ENCODE peak calls at places on chromosomes 5 and 9, in seven cellular contexts. One of them, this sample, is unnamed.

GRCh38 chr9:125613156-125613555 is 93.9 kb downstream of the MAPKAP1 start:
- DNase-seq in breast epithelium: no peak
- DNase-seq in A549: no peak
- DNase-seq in heart left ventricle: no peak
- DNase-seq in endothelial cell of umbilical vein: peak
- DNase-seq in lower leg skin: no peak
- DNase-seq in IMR-90: no peak
- DNase-seq in this sample: no peak

GRCh38 chr9:76181020-76181641 is 213.1 kb downstream of the RFK start:
- DNase-seq in breast epithelium: no peak
- DNase-seq in A549: peak
- DNase-seq in heart left ventricle: no peak
- DNase-seq in endothelial cell of umbilical vein: no peak
- DNase-seq in lower leg skin: no peak
- DNase-seq in IMR-90: peak
- DNase-seq in this sample: no peak

GRCh38 chr9:96078866-96079505 is 203.5 kb downstream of the ERCC6L2 start:
- DNase-seq in breast epithelium: no peak
- DNase-seq in A549: no peak
- DNase-seq in heart left ventricle: no peak
- DNase-seq in endothelial cell of umbilical vein: no peak
- DNase-seq in lower leg skin: no peak
- DNase-seq in IMR-90: peak
- DNase-seq in this sample: no peak

GRCh38 chr9:655875-656274 is 185.6 kb upstream of the DMRT1 start:
- DNase-seq in breast epithelium: peak
- DNase-seq in A549: no peak
- DNase-seq in heart left ventricle: peak
- DNase-seq in endothelial cell of umbilical vein: no peak
- DNase-seq in lower leg skin: peak
- DNase-seq in IMR-90: no peak
- DNase-seq in this sample: no peak

GRCh38 chr5:173329370-173330150 is 1.3 kb upstream of the STC2 start:
- DNase-seq in breast epithelium: no peak
- DNase-seq in A549: peak
- DNase-seq in heart left ventricle: no peak
- DNase-seq in endothelial cell of umbilical vein: no peak
- DNase-seq in lower leg skin: no peak
- DNase-seq in IMR-90: no peak
- DNase-seq in this sample: peak

GRCh38 chr5:142816577-142816976 is 46.4 kb downstream of the ARHGAP26 start:
- DNase-seq in breast epithelium: peak
- DNase-seq in A549: no peak
- DNase-seq in heart left ventricle: no peak
- DNase-seq in endothelial cell of umbilical vein: peak
- DNase-seq in lower leg skin: no peak
- DNase-seq in IMR-90: peak
- DNase-seq in this sample: no peak

GRCh38 chr9:16824545-16825041 is 45.9 kb downstream of the BNC2 start:
- DNase-seq in breast epithelium: peak
- DNase-seq in A549: peak
- DNase-seq in heart left ventricle: no peak
- DNase-seq in endothelial cell of umbilical vein: peak
- DNase-seq in lower leg skin: peak
- DNase-seq in IMR-90: peak
- DNase-seq in this sample: no peak

GRCh38 chr5:141320225-141321169 is at the start of gene TAF7:
- DNase-seq in breast epithelium: peak
- DNase-seq in A549: peak
- DNase-seq in heart left ventricle: peak
- DNase-seq in endothelial cell of umbilical vein: peak
- DNase-seq in lower leg skin: peak
- DNase-seq in IMR-90: peak
- DNase-seq in this sample: peak

GRCh38 chr5:73565166-73565968 is at the start of the genes ANKRA2 and UTP15:
- DNase-seq in breast epithelium: peak
- DNase-seq in A549: peak
- DNase-seq in heart left ventricle: peak
- DNase-seq in endothelial cell of umbilical vein: peak
- DNase-seq in lower leg skin: peak
- DNase-seq in IMR-90: peak
- DNase-seq in this sample: peak
- TF ChIP-seq POLR2A in breast epithelium: peak
- TF ChIP-seq POLR2A in A549: peak
- TF ChIP-seq POLR2A in heart left ventricle: no peak
- TF ChIP-seq POLR2A in endothelial cell of umbilical vein: peak
- TF ChIP-seq POLR2A in lower leg skin: no peak
- TF ChIP-seq POLR2A in IMR-90: peak
- TF ChIP-seq POLR2A in this sample: peak

GRCh38 chr9:129491486-129491855 is 129.4 kb downstream of the C9orf50 start:
- DNase-seq in breast epithelium: peak
- DNase-seq in A549: no peak
- DNase-seq in heart left ventricle: peak
- DNase-seq in endothelial cell of umbilical vein: peak
- DNase-seq in lower leg skin: no peak
- DNase-seq in IMR-90: no peak
- DNase-seq in this sample: no peak
- TF ChIP-seq POLR2A in breast epithelium: no peak
- TF ChIP-seq POLR2A in A549: no peak
- TF ChIP-seq POLR2A in heart left ventricle: no peak
- TF ChIP-seq POLR2A in endothelial cell of umbilical vein: no peak
- TF ChIP-seq POLR2A in lower leg skin: no peak
- TF ChIP-seq POLR2A in IMR-90: no peak
- TF ChIP-seq POLR2A in this sample: no peak

GRCh38 chr9:35110327-35110758 is 5.3 kb downstream of the ATOSB start:
- DNase-seq in breast epithelium: no peak
- DNase-seq in A549: peak
- DNase-seq in heart left ventricle: no peak
- DNase-seq in endothelial cell of umbilical vein: peak
- DNase-seq in lower leg skin: no peak
- DNase-seq in IMR-90: peak
- DNase-seq in this sample: peak

GRCh38 chr9:35108946-35109575 is 6.1 kb upstream of the STOML2 start:
- DNase-seq in breast epithelium: no peak
- DNase-seq in A549: no peak
- DNase-seq in heart left ventricle: no peak
- DNase-seq in endothelial cell of umbilical vein: no peak
- DNase-seq in lower leg skin: no peak
- DNase-seq in IMR-90: no peak
- DNase-seq in this sample: peak

GRCh38 chr9:35108461-35108860 is 5.5 kb upstream of the STOML2 start:
- DNase-seq in breast epithelium: no peak
- DNase-seq in A549: no peak
- DNase-seq in heart left ventricle: no peak
- DNase-seq in endothelial cell of umbilical vein: no peak
- DNase-seq in lower leg skin: no peak
- DNase-seq in IMR-90: no peak
- DNase-seq in this sample: no peak

GRCh38 chr9:35112257-35113020 is 3.2 kb downstream of the ATOSB start:
- DNase-seq in breast epithelium: no peak
- DNase-seq in A549: no peak
- DNase-seq in heart left ventricle: no peak
- DNase-seq in endothelial cell of umbilical vein: peak
- DNase-seq in lower leg skin: peak
- DNase-seq in IMR-90: peak
- DNase-seq in this sample: peak

GRCh38 chr9:35111006-35111933 is 4.4 kb downstream of the ATOSB start:
- DNase-seq in breast epithelium: peak
- DNase-seq in A549: peak
- DNase-seq in heart left ventricle: peak
- DNase-seq in endothelial cell of umbilical vein: peak
- DNase-seq in lower leg skin: peak
- DNase-seq in IMR-90: peak
- DNase-seq in this sample: peak
- TF ChIP-seq POLR2A in breast epithelium: no peak
- TF ChIP-seq POLR2A in A549: peak
- TF ChIP-seq POLR2A in heart left ventricle: peak
- TF ChIP-seq POLR2A in endothelial cell of umbilical vein: peak
- TF ChIP-seq POLR2A in lower leg skin: no peak
- TF ChIP-seq POLR2A in IMR-90: peak
- TF ChIP-seq POLR2A in this sample: peak

DNA sequence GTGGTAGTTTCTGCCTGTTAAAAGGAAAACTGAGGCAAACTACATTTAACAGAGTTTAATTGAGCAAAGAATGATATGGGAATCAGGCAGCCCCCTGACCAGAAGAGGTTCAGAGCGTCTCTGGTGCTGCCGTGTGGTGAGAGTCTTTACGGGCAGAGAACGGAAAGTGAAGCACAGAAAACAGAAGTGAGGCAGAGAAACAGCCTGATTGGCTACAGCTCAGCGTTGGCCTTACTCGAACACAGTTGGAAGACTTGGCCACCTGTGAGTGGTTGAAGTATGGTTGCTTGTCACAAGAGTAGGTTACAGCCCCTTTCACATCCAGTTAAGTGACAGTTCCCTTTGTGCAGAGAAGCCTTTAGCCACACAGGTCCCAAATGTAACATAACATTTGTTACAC is 16.9 kb upstream of the FBP1 start:
- DNase-seq in breast epithelium: no peak
- DNase-seq in A549: no peak
- DNase-seq in heart left ventricle: no peak
- DNase-seq in endothelial cell of umbilical vein: no peak
- DNase-seq in lower leg skin: no peak
- DNase-seq in IMR-90: no peak
- DNase-seq in this sample: no peak
- TF ChIP-seq POLR2A in breast epithelium: no peak
- TF ChIP-seq POLR2A in A549: no peak
- TF ChIP-seq POLR2A in heart left ventricle: no peak
- TF ChIP-seq POLR2A in endothelial cell of umbilical vein: no peak
- TF ChIP-seq POLR2A in lower leg skin: no peak
- TF ChIP-seq POLR2A in IMR-90: no peak
- TF ChIP-seq POLR2A in this sample: no peak

This sample was measured in erythroblast.